ENCODE peak calls at places on chromosomes 13 and 19, in four cellular contexts. F is AG09319, G is hepatocyte, I is colonic mucosa. S is an unnamed sample.

GRCh38 chr13:32585625-32586021 is 629 bp upstream of the PDS5B start:
- DNase-seq in I (peak; percentile 23), F (no peak), G (peak; percentile 7), S (no peak)

GRCh38 chr13:106810069-106810468 is 242.1 kb upstream of the ARGLU1 start:
- DNase-seq in F (no peak), I (no peak), G (no peak), S (no peak)

GRCh38 chr13:52849727-52850395 is 1.4 kb upstream of the PCDH8 start:
- DNase-seq in F (no peak), I (no peak), G (no peak), S (no peak)

GRCh38 chr19:16849168-16849567 is 20.0 kb downstream of the SIN3B start:
- DNase-seq in G (no peak), F (no peak), I (peak; percentile 27), S (no peak)

GRCh38 chr19:38209671-38210457 is 14.2 kb downstream of the DPF1 start:
- DNase-seq in F (no peak), I (peak; percentile 56), G (peak; percentile 84), S (peak; percentile 70)

GRCh38 chr13:112887151-112887550 is 81.9 kb upstream of the MCF2L start:
- DNase-seq in I (no peak), F (no peak), G (no peak), S (peak; percentile 28)

GRCh38 chr19:47305309-47305751 is 4.3 kb upstream of the C5AR1 start:
- DNase-seq in I (peak; percentile 75), F (peak; percentile 92), G (peak; percentile 85), S (peak; percentile 74)

GRCh38 chr19:50719566-50719965 is at the start of gene SHANK1:
- DNase-seq in I (no peak), F (no peak), G (no peak), S (no peak)

GRCh38 chr19:8585894-8586750 is 8.9 kb upstream of the MYO1F start:
- DNase-seq in F (no peak), G (peak; percentile 58), I (peak; percentile 66), S (peak; percentile 73)

GRCh38 chr13:111046590-111047141 is 68.4 kb upstream of the ARHGEF7 start:
- DNase-seq in G (no peak), F (no peak), I (no peak), S (no peak)

GRCh38 chr13:52868190-52868589 is 19.8 kb upstream of the PCDH8 start:
- DNase-seq in I (no peak), F (no peak), G (no peak), S (no peak)

GRCh38 chr13:74907788-74908187 is 574.2 kb downstream of the TBC1D4 start:
- DNase-seq in G (no peak), I (no peak), F (no peak), S (no peak)

GRCh38 chr13:101514695-101515275 is 62.3 kb downstream of the ITGBL1 start:
- DNase-seq in I (peak; percentile 20), F (no peak), G (peak; percentile 71), S (no peak)

GRCh38 chr13:110409581-110409992 is 102.5 kb downstream of the COL4A2 start:
- DNase-seq in G (no peak), I (peak; percentile 18), F (no peak), S (no peak)

GRCh38 chr13:20828540-20829364 is 55.0 kb upstream of the EEF1AKMT1 start:
- DNase-seq in F (peak; percentile 7), I (peak; percentile 47), G (peak; percentile 64), S (no peak)

GRCh38 chr13:113742000-113742441 is 17.0 kb upstream of the TMEM255B start:
- DNase-seq in G (peak; percentile 79), F (no peak), I (peak; percentile 53), S (peak; percentile 70)

GRCh38 chr13:78121459-78122348 is 203.1 kb upstream of the EDNRB start:
- DNase-seq in G (peak; percentile 73), I (peak; percentile 42), F (peak; percentile 50), S (no peak)

GRCh38 chr19:18408053-18408476 is 10.6 kb upstream of the LRRC25 start:
- DNase-seq in I (peak; percentile 82), F (no peak), G (no peak), S (peak; percentile 75)

GRCh38 chr13:91017031-91017668 is 330.3 kb upstream of the MIR17HG start:
- DNase-seq in I (peak; percentile 24), G (peak; percentile 67), F (no peak), S (peak; percentile 37)

GRCh38 chr13:30466358-30466714 is 600 bp upstream of the HMGB1 start:
- DNase-seq in F (no peak), G (peak; percentile 13), I (no peak), S (no peak)

GRCh38 chr19:29499261-29499920 is 26.4 kb upstream of the VSTM2B start:
- DNase-seq in F (no peak), I (no peak), G (no peak), S (peak; percentile 22)

GRCh38 chr13:114067381-114067885 is 65.0 kb downstream of the RASA3 start:
- DNase-seq in I (no peak), G (no peak), F (peak; percentile 37), S (no peak)

GRCh38 chr13:108618233-108618632 is 11.2 kb upstream of the MYO16 start:
- DNase-seq in F (no peak), G (no peak), I (no peak), S (no peak)

GRCh38 chr19:7454998-7455397 is 33.8 kb downstream of the PEX11G start:
- DNase-seq in G (no peak), I (no peak), F (no peak), S (no peak)

GRCh38 chr19:48646912-48647216 is 877 bp upstream of the CA11 start:
- DNase-seq in I (no peak), F (no peak), G (no peak), S (no peak)

GRCh38 chr13:81017525-81018152 is 676.7 kb upstream of the SPRY2 start:
- DNase-seq in F (no peak), G (peak; percentile 77), I (no peak), S (no peak)
- TF ChIP-seq CTCF in F (peak; percentile 45), G (peak; percentile 77), I (peak; percentile 54), S (peak; percentile 50)

GRCh38 chr19:20565321-20566018 is at the start of gene ZNF737:
- DNase-seq in I (peak; percentile 98), G (peak; percentile 97), F (peak; percentile 87), S (peak; percentile 95)
- TF ChIP-seq CTCF in I (no peak), G (peak; percentile 27), F (peak; percentile 37), S (no peak)

GRCh38 chr19:32717496-32717895 is 2.1 kb upstream of the TDRD12 start:
- DNase-seq in I (no peak), F (no peak), G (no peak), S (no peak)

GRCh38 chr19:32720936-32721250 is 1.3 kb downstream of the TDRD12 start:
- DNase-seq in I (no peak), F (no peak), G (no peak), S (no peak)

GRCh38 chr19:32720216-32720935 is 809 bp downstream of the TDRD12 start:
- DNase-seq in I (no peak), G (no peak), F (no peak), S (no peak)

GRCh38 chr19:32718286-32718685 is 1.3 kb upstream of the TDRD12 start:
- DNase-seq in F (no peak), G (no peak), I (no peak), S (no peak)

GRCh38 chr19:32719611-32720059 is at the start of gene TDRD12:
- DNase-seq in F (no peak), I (no peak), G (no peak), S (no peak)
- TF ChIP-seq CTCF in F (no peak), I (no peak), G (no peak), S (no peak)

GRCh38 chr13:98482476-98483444 is 94.1 kb downstream of the STK24 start:
- DNase-seq in F (peak; percentile 61), I (peak; percentile 69), G (no peak), S (peak; percentile 81)
- TF ChIP-seq CTCF in F (peak; percentile 25), I (no peak), G (no peak), S (no peak)

DNA sequence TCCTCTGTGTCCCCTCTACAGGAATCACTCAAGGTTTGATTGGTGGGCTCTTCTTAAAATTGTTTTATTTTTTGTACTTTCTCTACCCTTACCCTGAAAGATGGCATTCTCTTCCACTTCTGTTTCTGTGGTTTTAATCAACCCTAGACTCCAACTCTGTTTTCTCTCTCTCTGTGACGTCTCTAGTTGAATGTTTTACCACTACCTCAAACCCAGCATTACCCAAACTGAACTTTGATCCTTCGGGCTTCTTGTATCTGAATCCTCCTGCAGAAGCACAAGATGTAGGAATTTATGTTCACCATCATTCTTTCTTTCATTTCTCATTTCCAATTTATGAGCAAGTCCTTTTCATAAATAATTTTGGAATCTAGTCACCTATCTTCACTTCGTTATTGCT is 39.9 kb downstream of the PCCA start:
- DNase-seq in I (no peak), F (no peak), G (peak; percentile 36), S (no peak)
- TF ChIP-seq CTCF in I (no peak), F (no peak), G (no peak), S (no peak)

GRCh38 chr13:68813397-68813796 is 1294.2 kb upstream of the ATXN8OS start:
- DNase-seq in G (no peak), I (no peak), F (no peak), S (no peak)

GRCh38 chr13:68806125-68806524 is 1301.5 kb upstream of the ATXN8OS start:
- DNase-seq in G (no peak), I (no peak), F (no peak), S (no peak)

GRCh38 chr13:68808456-68808855 is 1299.2 kb upstream of the ATXN8OS start:
- DNase-seq in I (no peak), G (no peak), F (no peak), S (no peak)

DNA sequence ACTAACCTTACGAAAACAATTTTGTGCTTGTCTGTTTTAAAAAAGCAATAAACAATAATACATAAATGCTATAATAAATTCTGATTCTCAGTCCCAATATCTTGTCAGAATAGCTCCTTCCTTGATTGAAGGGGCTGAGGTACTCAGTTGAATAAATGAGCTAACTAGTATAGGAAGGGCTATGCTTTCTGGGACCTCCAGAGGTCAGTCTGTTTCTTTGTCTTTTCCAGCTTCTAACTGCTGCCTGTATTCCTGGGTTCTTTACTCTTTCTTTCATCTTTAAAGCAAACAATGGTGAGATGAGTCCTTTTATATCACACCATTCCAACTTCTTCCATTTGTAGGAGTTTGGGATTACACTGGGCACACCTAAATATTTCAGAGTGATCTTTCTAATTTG is 1297.0 kb upstream of the ATXN8OS start:
- DNase-seq in G (peak; percentile 8), I (no peak), F (no peak), S (no peak)
- TF ChIP-seq CTCF in G (peak; percentile 42), I (no peak), F (no peak), S (no peak)